ENCODE peak calls at places on chromosomes 1 and 21, in four cellular contexts. A is transverse colon, L is breast epithelium, K is sigmoid colon. V is an unnamed sample. For H3K4me1, the result is how much of the 10 kb centered on the place peaks cover.

GRCh38 chr1:77831566-77831965 is 52.1 kb downstream of the MIGA1 start:
- DNase-seq in A (no peak), L (no peak), K (no peak), V (no peak)

GRCh38 chr1:198496216-198497143 is 44.0 kb downstream of the ATP6V1G3 start:
- DNase-seq in A (no peak), L (no peak), K (no peak), V (no peak)

GRCh38 chr1:203396595-203397194 is 45.8 kb upstream of the FMOD start:
- DNase-seq in A (no peak), L (no peak), K (no peak), V (no peak)

GRCh38 chr1:232123775-232124659 is 497.4 kb downstream of the DISC1 start:
- DNase-seq in A (no peak), L (no peak), K (no peak), V (no peak)

GRCh38 chr21:45010096-45010495 is 64.3 kb upstream of the ADARB1 start:
- DNase-seq in A (no peak), L (no peak), K (no peak), V (no peak)

GRCh38 chr1:203342192-203342940 is 8.6 kb downstream of the FMOD start:
- DNase-seq in A (peak), L (no peak), K (peak), V (no peak)

GRCh38 chr1:184028854-184029623 is 8.5 kb downstream of the COLGALT2 start:
- DNase-seq in A (no peak), L (no peak), K (no peak), V (no peak)

GRCh38 chr1:29810121-29811120 is 574.1 kb downstream of the PTPRU start:
- DNase-seq in A (no peak), L (no peak), K (no peak), V (no peak)

GRCh38 chr1:214229736-214230135 is 51.2 kb upstream of the SMYD2 start:
- DNase-seq in A (no peak), L (no peak), K (no peak), V (no peak)

GRCh38 chr1:178536844-178537371 is 24.0 kb downstream of the TEX35 start:
- DNase-seq in A (peak), L (no peak), K (peak), V (no peak)

GRCh38 chr1:152398812-152399698 is 15.0 kb downstream of the CRNN start:
- DNase-seq in A (no peak), L (no peak), K (no peak), V (no peak)

GRCh38 chr1:235601087-235601486 is 48.5 kb downstream of the GNG4 start:
- DNase-seq in A (no peak), L (no peak), K (no peak), V (no peak)

GRCh38 chr1:248288385-248288784 is 10.6 kb upstream of the OR2T33 start:
- DNase-seq in A (no peak), L (no peak), K (no peak), V (no peak)

GRCh38 chr1:182093781-182094180 is 32.3 kb upstream of the ZNF648 start:
- DNase-seq in A (no peak), L (no peak), K (no peak), V (no peak)

GRCh38 chr1:180042994-180043622 is 88.5 kb downstream of the CEP350 start:
- DNase-seq in A (no peak), L (no peak), K (no peak), V (no peak)

GRCh38 chr1:53603431-53603830 is 135.5 kb downstream of the GLIS1 start:
- DNase-seq in A (no peak), L (peak), K (peak), V (no peak)

GRCh38 chr1:34055828-34056227 is 109.2 kb downstream of the CSMD2 start:
- DNase-seq in A (no peak), L (no peak), K (no peak), V (no peak)

GRCh38 chr1:36975642-36976041 is 58.7 kb downstream of the GRIK3 start:
- DNase-seq in A (no peak), L (no peak), K (no peak), V (no peak)

GRCh38 chr1:19209439-19209989 is 552 bp downstream of the UBR4 start:
- DNase-seq in A (peak), L (no peak), K (peak), V (no peak)

GRCh38 chr1:93967276-93967675 is 58.0 kb upstream of the GCLM start:
- DNase-seq in A (no peak), L (no peak), K (no peak), V (peak)

GRCh38 chr1:186183970-186184628 is 191.0 kb downstream of the TPR start:
- DNase-seq in A (no peak), L (no peak), K (no peak), V (no peak)

GRCh38 chr1:22259581-22260282 is 116.8 kb upstream of the WNT4 start:
- DNase-seq in A (peak), L (no peak), K (no peak), V (no peak)

GRCh38 chr1:225736651-225737097 is 41.0 kb upstream of the SRP9 start:
- DNase-seq in A (no peak), L (no peak), K (no peak), V (no peak)

GRCh38 chr1:192763243-192763642 is 45.6 kb upstream of the RGS2 start:
- DNase-seq in A (no peak), L (no peak), K (no peak), V (no peak)

GRCh38 chr1:9890224-9890731 is 19.8 kb downstream of the CTNNBIP1 start:
- DNase-seq in A (peak), L (no peak), K (peak), V (no peak)

GRCh38 chr1:87940410-87940809 is 611.7 kb downstream of the LMO4 start:
- DNase-seq in A (no peak), L (no peak), K (no peak), V (no peak)

GRCh38 chr1:69320679-69321310 is 246.9 kb upstream of the LRRC7 start:
- DNase-seq in A (no peak), L (no peak), K (no peak), V (no peak)

GRCh38 chr1:154521695-154522094 is 19.5 kb upstream of the SHE start:
- DNase-seq in A (no peak), L (no peak), K (no peak), V (no peak)

DNA sequence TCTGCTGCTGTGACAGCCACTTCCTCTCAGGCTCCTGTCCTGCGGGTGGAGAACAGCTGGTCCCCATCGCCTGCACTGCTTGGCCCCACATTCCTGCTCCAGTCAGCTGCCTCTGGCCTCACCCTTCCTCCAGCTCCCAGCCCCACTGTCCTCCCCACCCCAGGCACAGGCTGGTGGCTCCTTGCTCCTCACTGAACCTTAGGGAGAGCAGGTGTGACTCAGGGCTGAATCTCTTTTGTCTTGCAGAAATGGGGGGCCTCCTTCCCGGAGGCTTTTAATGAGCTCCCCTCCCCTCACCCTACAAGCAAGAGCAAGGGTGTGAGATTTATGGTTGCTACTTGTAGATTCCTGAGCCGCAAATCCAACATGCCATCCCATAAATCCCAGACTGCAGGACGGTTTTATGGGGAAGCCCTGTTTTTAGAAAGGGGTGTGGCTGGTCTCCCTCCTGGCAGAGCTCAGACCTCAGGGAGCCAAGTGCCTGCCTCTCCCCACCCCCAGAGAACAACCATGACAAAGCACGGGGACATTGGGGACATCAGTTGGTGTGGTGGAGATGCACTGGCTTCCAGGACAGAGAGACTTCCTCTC is 15.2 kb downstream of the CDK18 start:
- DNase-seq in A (peak), L (no peak), K (peak), V (no peak)
- TF ChIP-seq POLR2AphosphoS5 in A (peak), L (no peak), K (peak), V (peak)

GRCh38 chr1:150162862-150163706 is 13.4 kb downstream of the PLEKHO1 start:
- DNase-seq in A (peak), L (peak), K (peak), V (peak)
- TF ChIP-seq POLR2A in A (peak), L (peak), K (peak), V (no peak)

GRCh38 chr21:36695671-36696389 is 3.1 kb upstream of the SIM2 start:
- DNase-seq in A (no peak), L (no peak), K (no peak), V (no peak)

GRCh38 chr21:36696640-36697472 is 2.1 kb upstream of the SIM2 start:
- DNase-seq in A (no peak), L (no peak), K (no peak), V (no peak)

GRCh38 chr21:36695283-36695634 is 3.7 kb upstream of the SIM2 start:
- DNase-seq in A (no peak), L (no peak), K (no peak), V (no peak)

GRCh38 chr21:36697473-36698159 is 1.3 kb upstream of the SIM2 start:
- DNase-seq in A (no peak), L (no peak), K (no peak), V (no peak)

GRCh38 chr21:36696390-36696639 is 2.6 kb upstream of the SIM2 start:
- DNase-seq in A (no peak), L (no peak), K (no peak), V (no peak)
- H3K4me1 ChIP-seq in A (under half), L (under half), K (under half), V (half or more)

DNA sequence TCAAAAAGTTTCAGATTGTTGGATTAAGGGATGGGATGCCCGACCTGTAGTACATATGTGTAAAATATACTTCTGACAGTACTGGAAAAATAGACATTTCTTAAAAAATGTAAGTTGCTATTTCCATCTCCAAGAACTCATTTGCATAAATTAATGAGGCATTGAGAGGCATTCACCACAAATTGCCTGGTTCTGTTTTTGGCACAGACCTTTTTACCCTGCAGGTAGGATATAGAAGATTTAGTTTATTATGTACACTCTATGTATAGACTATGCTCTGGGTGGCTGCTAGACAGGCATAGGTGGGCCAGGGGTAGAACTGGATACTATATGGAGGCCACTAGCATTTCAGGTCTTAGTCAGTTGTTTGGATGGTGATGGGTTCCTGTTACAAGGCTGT is 8.0 kb downstream of the CCDC17 start:
- DNase-seq in A (no peak), L (no peak), K (no peak), V (no peak)
- TF ChIP-seq POLR2AphosphoS5 in A (no peak), L (no peak), K (no peak), V (no peak)

GRCh38 chr1:218557731-218558130 is 212.6 kb downstream of the TGFB2 start:
- DNase-seq in A (no peak), L (no peak), K (peak), V (no peak)
- TF ChIP-seq POLR2A in A (no peak), L (no peak), K (no peak), V (no peak)

GRCh38 chr1:15420853-15421465 is 11.3 kb downstream of the EFHD2 start:
- DNase-seq in A (no peak), L (no peak), K (no peak), V (no peak)

GRCh38 chr1:15413563-15414449 is 4.1 kb downstream of the EFHD2 start:
- DNase-seq in A (peak), L (no peak), K (no peak), V (no peak)

GRCh38 chr1:15414450-15414823 is 4.7 kb downstream of the EFHD2 start:
- DNase-seq in A (no peak), L (no peak), K (no peak), V (no peak)

GRCh38 chr1:15418811-15419515 is 9.3 kb downstream of the EFHD2 start:
- DNase-seq in A (no peak), L (no peak), K (no peak), V (no peak)

DNA sequence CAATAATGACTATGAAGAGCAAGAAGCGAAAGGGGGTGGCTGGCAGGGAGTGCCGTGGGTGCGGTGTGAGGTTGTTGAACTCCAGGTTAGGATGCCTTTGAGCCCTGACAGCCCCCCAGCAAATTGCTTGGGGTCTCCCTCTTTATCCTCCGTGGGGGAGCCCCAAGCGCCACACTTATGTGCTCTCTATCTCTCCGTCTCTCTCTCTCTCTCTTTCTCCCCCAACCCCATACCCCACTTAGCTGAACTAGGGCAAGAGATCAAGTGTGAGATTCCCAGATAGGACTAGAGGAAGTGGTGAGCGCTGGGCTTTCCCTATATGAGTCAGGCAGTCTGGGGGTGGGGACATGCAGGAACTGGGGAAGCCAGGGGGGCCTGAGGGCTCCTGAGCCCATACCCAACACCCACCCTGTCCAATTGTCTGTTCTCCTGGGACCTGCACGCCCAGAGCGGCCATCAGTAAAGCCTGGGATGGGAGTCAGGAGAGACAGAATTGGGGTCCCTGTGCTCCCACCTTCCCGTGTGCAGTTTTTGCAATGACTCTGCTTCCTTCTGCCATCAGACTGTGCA is 7.8 kb downstream of the EFHD2 start:
- DNase-seq in A (peak), L (no peak), K (no peak), V (no peak)
- H3K4me1 ChIP-seq in A (half or more), L (under half), K (under half), V (half or more)